ENCODE peak calls at places on chromosomes 6 and 20, in ten cellular contexts. W is bronchial epithelial cell; O is pancreas; B is GM23248; R is small intestine; J is CD8-positive, alpha-beta T cell; S is hepatocyte; I is IMR-90; C is HCT116; N is SK-N-SH. L is an unnamed sample.

GRCh38 chr20:5634894-5635293 is 115.3 kb upstream of the SHLD1 start:
- DNase-seq in J (no peak), I (no peak), N (no peak), C (no peak), S (no peak), B (no peak), R (no peak), O (no peak), W (no peak), L (no peak)

GRCh38 chr6:41191569-41191968 is 9.4 kb downstream of the TREML2 start:
- DNase-seq in N (peak; percentile 48), I (no peak), O (peak; percentile 67), J (peak; percentile 48), W (no peak), B (peak; percentile 36), R (peak; percentile 29), S (peak; percentile 60), C (peak; percentile 12), L (peak; percentile 38)

GRCh38 chr20:23528867-23529431 is 38.0 kb downstream of the CST8 start:
- DNase-seq in C (peak; percentile 26), R (no peak), I (no peak), N (no peak), B (no peak), W (peak; percentile 84), J (no peak), O (no peak), S (peak; percentile 46), L (no peak)

GRCh38 chr20:39916236-39916635 is 772.8 kb downstream of the MAFB start:
- DNase-seq in O (no peak), C (no peak), N (no peak), J (no peak), S (no peak), B (no peak), R (no peak), I (no peak), W (peak; percentile 20), L (no peak)

GRCh38 chr20:59783020-59784010 is 150.1 kb downstream of the SYCP2 start:
- DNase-seq in S (peak; percentile 73), R (peak; percentile 64), C (peak; percentile 32), J (no peak), O (peak; percentile 76), I (peak; percentile 15), W (peak; percentile 41), N (peak; percentile 82), B (peak; percentile 56), L (peak; percentile 69)

GRCh38 chr20:50313827-50314226 is 123.2 kb downstream of the CEBPB start:
- DNase-seq in B (no peak), C (no peak), W (no peak), I (no peak), S (no peak), O (peak; percentile 47), N (no peak), J (no peak), R (no peak), L (no peak)

GRCh38 chr6:23244300-23244699 is 674.9 kb downstream of the HDGFL1 start:
- DNase-seq in J (no peak), S (no peak), C (no peak), B (peak; percentile 42), I (peak; percentile 94), O (no peak), W (peak; percentile 97), N (no peak), R (no peak), L (no peak)

GRCh38 chr20:57790176-57790575 is 80.4 kb upstream of the PMEPA1 start:
- DNase-seq in S (no peak), B (no peak), R (no peak), N (no peak), W (no peak), I (no peak), O (no peak), J (no peak), C (no peak), L (no peak)

GRCh38 chr6:97068211-97068610 is 143.7 kb downstream of the KLHL32 start:
- DNase-seq in I (peak; percentile 49), J (no peak), W (peak; percentile 33), N (peak; percentile 22), C (peak; percentile 12), S (peak; percentile 50), R (no peak), O (no peak), B (peak; percentile 69), L (peak; percentile 65)

GRCh38 chr6:158908596-158908995 is 89.4 kb upstream of the EZR start:
- DNase-seq in O (no peak), B (no peak), J (no peak), W (no peak), N (no peak), C (no peak), S (no peak), R (no peak), I (no peak), L (no peak)

GRCh38 chr20:41170386-41171105 is 33.2 kb downstream of the PLCG1 start:
- DNase-seq in I (no peak), J (peak; percentile 1), O (no peak), B (no peak), N (no peak), R (no peak), C (no peak), W (no peak), S (no peak), L (no peak)

GRCh38 chr6:111691345-111692225 is 85.9 kb upstream of the TRAF3IP2 start:
- DNase-seq in S (peak; percentile 46), R (no peak), O (no peak), I (no peak), C (no peak), J (no peak), B (no peak), W (no peak), N (peak; percentile 76), L (no peak)

GRCh38 chr20:51498765-51499540 is 43.6 kb downstream of the NFATC2 start:
- DNase-seq in C (no peak), O (no peak), W (no peak), S (no peak), R (no peak), N (no peak), B (no peak), J (no peak), I (no peak), L (no peak)

GRCh38 chr20:51496964-51497363 is 45.6 kb downstream of the NFATC2 start:
- DNase-seq in R (peak; percentile 29), I (no peak), N (no peak), S (no peak), O (no peak), W (no peak), J (no peak), B (no peak), C (no peak), L (no peak)

GRCh38 chr20:51495921-51496545 is 46.5 kb downstream of the NFATC2 start:
- DNase-seq in O (no peak), R (no peak), I (no peak), W (no peak), N (no peak), J (no peak), S (no peak), B (peak; percentile 6), C (no peak), L (no peak)

GRCh38 chr20:51500311-51500710 is 42.2 kb downstream of the NFATC2 start:
- DNase-seq in N (no peak), O (no peak), I (no peak), C (no peak), B (peak; percentile 10), J (peak; percentile 62), W (peak; percentile 83), R (peak; percentile 35), S (no peak), L (peak; percentile 26)

DNA sequence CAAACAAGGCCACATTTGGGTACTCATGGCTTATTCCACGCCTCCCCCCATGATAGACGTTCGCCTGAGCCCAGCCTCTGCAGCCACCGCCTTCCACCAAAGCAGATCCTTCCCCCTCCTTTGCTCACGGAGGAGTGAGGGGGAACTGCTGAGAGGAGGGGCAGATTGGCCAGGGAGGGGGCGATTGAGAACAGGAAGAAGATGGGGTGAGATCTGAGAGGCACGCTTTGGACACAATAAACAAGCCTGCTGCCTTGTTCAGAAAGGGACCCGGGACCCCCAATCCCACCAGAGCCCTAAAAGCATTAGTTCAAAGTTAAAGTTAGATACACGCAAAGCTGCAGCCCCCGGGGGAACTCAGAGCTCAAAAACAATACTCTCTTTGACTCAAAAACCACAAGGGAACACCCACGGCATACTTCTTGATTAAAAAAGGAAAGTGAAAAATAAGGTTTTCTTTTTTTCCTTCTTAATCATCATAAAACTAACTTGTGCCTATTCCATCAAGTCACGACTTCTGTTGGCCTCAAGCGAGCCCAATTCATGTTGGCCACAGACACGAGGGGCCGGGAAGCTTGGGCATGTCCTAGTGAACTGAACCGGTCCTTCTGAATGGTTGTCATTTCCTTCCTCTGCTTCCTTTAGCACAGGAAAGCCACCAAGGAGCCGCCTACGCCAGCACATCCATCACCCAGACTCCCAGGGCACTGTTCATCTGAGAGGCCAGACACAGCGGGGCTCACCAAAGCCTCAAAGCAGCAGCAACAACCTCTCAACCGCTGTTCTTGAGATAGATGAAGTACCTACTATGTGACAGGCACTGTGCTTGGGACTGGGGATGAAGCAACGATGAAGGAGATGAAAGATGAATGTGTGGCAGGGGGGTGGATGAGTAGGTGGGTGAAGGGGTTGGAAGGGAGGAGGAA is 44.7 kb downstream of the NFATC2 start:
- DNase-seq in N (no peak), O (no peak), W (no peak), B (peak; percentile 43), C (no peak), S (no peak), R (no peak), I (peak; percentile 31), J (peak; percentile 59), L (peak; percentile 93)
- H3K36me3 ChIP-seq in N (no peaks in the 10 kb centered on the region), O (no peaks in the 10 kb centered on the region), W (no peaks in the 10 kb centered on the region), B (no peaks in the 10 kb centered on the region), C (no peaks in the 10 kb centered on the region), S (no peaks in the 10 kb centered on the region), R (no peaks in the 10 kb centered on the region), I (no peaks in the 10 kb centered on the region), J (no peaks in the 10 kb centered on the region), L (no peaks in the 10 kb centered on the region)

GRCh38 chr20:25103526-25103925 is 21.6 kb upstream of the VSX1 start:
- DNase-seq in S (no peak), J (no peak), N (no peak), O (no peak), I (no peak), R (no peak), C (no peak), W (no peak), B (no peak), L (no peak)
- H3K36me3 ChIP-seq in S (no peaks in the 10 kb centered on the region), J (no peaks in the 10 kb centered on the region), N (no peaks in the 10 kb centered on the region), O (no peaks in the 10 kb centered on the region), I (no peaks in the 10 kb centered on the region), R (no peaks in the 10 kb centered on the region), C (no peaks in the 10 kb centered on the region), W (no peaks in the 10 kb centered on the region), B (no peaks in the 10 kb centered on the region), L (no peaks in the 10 kb centered on the region)

DNA sequence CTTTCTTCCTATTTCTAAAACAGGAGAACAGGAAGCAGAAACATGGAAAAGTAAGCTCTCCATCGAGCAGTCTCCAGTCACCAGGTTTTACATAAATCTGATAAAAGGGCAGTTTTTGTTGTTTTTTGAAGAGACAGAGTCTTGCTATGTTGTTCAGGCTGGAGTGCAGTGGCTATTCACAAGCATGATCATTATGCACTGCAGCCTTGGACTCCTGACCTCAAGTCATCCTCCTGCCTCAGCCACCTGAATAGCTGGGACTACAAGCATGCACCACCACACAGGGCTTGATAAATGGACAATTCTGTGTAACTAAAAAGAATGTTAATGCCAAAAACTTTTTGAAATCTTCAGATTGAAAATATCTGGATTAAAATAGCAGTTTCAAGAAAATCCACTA is 23.8 kb downstream of the SAMHD1 start:
- DNase-seq in C (no peak), R (peak; percentile 14), N (no peak), I (no peak), J (no peak), O (no peak), B (no peak), W (no peak), S (no peak), L (no peak)
- H3K36me3 ChIP-seq in C (no peaks in the 10 kb centered on the region), R (peaks cover 2% of the 10 kb centered on the region), N (no peaks in the 10 kb centered on the region), I (peaks cover 3% of the 10 kb centered on the region), J (peaks cover 46% of the 10 kb centered on the region), O (no peaks in the 10 kb centered on the region), B (no peaks in the 10 kb centered on the region), W (no peaks in the 10 kb centered on the region), S (no peaks in the 10 kb centered on the region), L (no peaks in the 10 kb centered on the region)

GRCh38 chr6:119195848-119196247 is 117.4 kb upstream of the FAM184A start:
- DNase-seq in N (peak; percentile 42), C (no peak), R (no peak), I (no peak), W (no peak), S (no peak), O (no peak), J (no peak), B (no peak), L (no peak)
- H3K36me3 ChIP-seq in N (peaks cover 30% of the 10 kb centered on the region), C (no peaks in the 10 kb centered on the region), R (peaks cover 19% of the 10 kb centered on the region), I (peaks cover 2% of the 10 kb centered on the region), W (no peaks in the 10 kb centered on the region), S (no peaks in the 10 kb centered on the region), O (no peaks in the 10 kb centered on the region), J (no peaks in the 10 kb centered on the region), B (no peaks in the 10 kb centered on the region), L (no peaks in the 10 kb centered on the region)

L was measured in A673.